ENCODE peak calls at places on chromosome X, in seven cellular contexts. W, Z, D, L, H, A and V are unnamed samples.

GRCh38 chrX:13855689-13856425 is 39.0 kb upstream of the GPM6B start:
- DNase-seq in H (no peak), A (no peak), L (no peak), W (no peak), Z (no peak), D (no peak), V (no peak)

GRCh38 chrX:24253030-24253429 is 60.8 kb downstream of the SUPT20HL2 start:
- DNase-seq in Z (no peak), L (no peak), D (no peak), W (no peak), A (no peak), H (no peak), V (no peak)

GRCh38 chrX:28303486-28303885 is 283.8 kb upstream of the IL1RAPL1 start:
- DNase-seq in L (no peak), D (no peak), H (no peak), W (no peak), A (no peak), Z (peak), V (no peak)

GRCh38 chrX:138885886-138886285 is 174.4 kb upstream of the FGF13 start:
- DNase-seq in H (no peak), A (no peak), W (no peak), Z (no peak), D (peak), L (peak), V (no peak)

GRCh38 chrX:99717716-99718115 is 692.4 kb downstream of the PCDH19 start:
- DNase-seq in Z (no peak), L (no peak), A (no peak), W (no peak), D (no peak), H (no peak), V (no peak)

GRCh38 chrX:54640721-54641120 is 110.7 kb downstream of the GNL3L start:
- DNase-seq in Z (peak), L (peak), W (no peak), H (no peak), D (peak), A (no peak), V (no peak)

GRCh38 chrX:93422693-93423092 is 250.7 kb downstream of the NAP1L3 start:
- DNase-seq in L (peak), H (no peak), Z (peak), A (peak), W (peak), D (no peak), V (peak)

GRCh38 chrX:13091111-13091765 is 46.8 kb upstream of the FAM9C start:
- DNase-seq in D (no peak), Z (no peak), W (no peak), L (no peak), A (no peak), H (no peak), V (no peak)

GRCh38 chrX:141176586-141177451 is at the start of gene LDOC1:
- DNase-seq in Z (peak), A (peak), L (no peak), W (peak), D (peak), H (peak), V (peak)

GRCh38 chrX:69229436-69229835 is 64.2 kb upstream of the PJA1 start:
- DNase-seq in A (no peak), D (peak), L (peak), W (peak), Z (no peak), H (no peak), V (no peak)

GRCh38 chrX:69234624-69235023 is 69.4 kb upstream of the PJA1 start:
- DNase-seq in W (no peak), A (no peak), D (no peak), L (no peak), H (no peak), Z (no peak), V (no peak)

GRCh38 chrX:69232945-69233344 is 67.7 kb upstream of the PJA1 start:
- DNase-seq in W (no peak), A (no peak), H (no peak), D (no peak), Z (no peak), L (no peak), V (no peak)

GRCh38 chrX:69236641-69237040 is 71.4 kb upstream of the PJA1 start:
- DNase-seq in H (no peak), L (no peak), W (no peak), D (no peak), Z (no peak), A (no peak), V (no peak)

GRCh38 chrX:69231903-69232302 is 66.7 kb upstream of the PJA1 start:
- DNase-seq in W (no peak), D (no peak), Z (no peak), L (no peak), H (no peak), A (no peak), V (no peak)
- H3K4ac ChIP-seq in W (no peak), D (no peak), Z (no peak), L (no peak), H (no peak), A (no peak), V (no peak)

GRCh38 chrX:29541038-29541437 is 674.3 kb upstream of the MAGEB2 start:
- DNase-seq in L (no peak), Z (no peak), H (no peak), W (no peak), D (peak), A (no peak), V (no peak)

GRCh38 chrX:29530520-29530919 is 684.8 kb upstream of the MAGEB2 start:
- DNase-seq in W (peak), D (peak), Z (no peak), L (peak), H (no peak), A (no peak), V (no peak)

GRCh38 chrX:29531336-29531735 is 684.0 kb upstream of the MAGEB2 start:
- DNase-seq in A (no peak), Z (no peak), D (no peak), L (no peak), W (no peak), H (no peak), V (no peak)

DNA sequence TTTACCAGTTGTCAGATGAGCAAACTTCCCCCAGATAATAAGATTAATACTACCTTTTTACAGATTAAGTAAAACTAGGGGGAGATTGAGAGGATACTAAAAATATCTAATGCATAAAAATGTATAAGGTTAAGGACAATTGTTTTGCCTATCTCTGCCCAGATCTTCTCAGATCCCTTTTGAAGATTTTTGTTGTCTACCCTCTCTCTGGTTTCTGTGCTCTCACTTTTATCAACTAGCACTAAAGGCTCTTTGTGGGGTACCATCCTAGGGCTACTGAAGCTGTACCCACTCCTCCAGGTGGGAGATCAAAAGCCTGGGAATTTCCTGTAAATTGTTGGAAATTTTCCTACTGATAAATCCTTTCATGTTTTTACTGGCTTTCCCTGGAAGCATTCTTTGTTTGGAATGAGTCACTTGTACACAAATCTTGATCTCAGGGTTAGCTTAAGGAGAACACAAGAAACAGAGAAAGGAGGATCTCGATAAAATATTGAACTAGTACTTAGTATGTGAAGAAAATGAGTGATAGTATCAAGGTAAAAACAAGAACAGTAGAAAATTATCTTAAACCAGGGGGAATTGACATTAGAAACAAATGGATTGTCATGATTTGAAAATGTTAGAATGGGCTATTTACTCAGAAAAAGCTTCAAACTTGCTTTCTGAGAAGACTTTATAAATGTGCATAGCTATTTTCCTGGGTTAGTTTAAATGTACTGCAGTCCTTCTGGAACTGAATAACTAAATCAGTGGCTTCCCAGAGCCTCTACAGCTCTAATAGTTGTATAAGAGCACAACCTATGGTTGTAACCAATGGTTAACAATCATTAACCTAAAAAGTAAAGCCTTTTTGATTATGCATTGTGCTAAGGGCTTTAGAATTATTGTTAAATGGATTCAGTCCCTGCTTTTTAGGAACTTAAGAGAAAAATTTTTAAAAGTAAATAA is 679.9 kb upstream of the MAGEB2 start:
- DNase-seq in Z (peak), H (no peak), L (no peak), D (peak), A (no peak), W (peak), V (no peak)
- H3K4ac ChIP-seq in Z (no peak), H (no peak), L (no peak), D (no peak), A (no peak), W (no peak), V (no peak)

GRCh38 chrX:149851864-149852263 is 29.1 kb upstream of the MAGEA8 start:
- DNase-seq in A (no peak), H (no peak), L (no peak), Z (no peak), D (no peak), W (no peak), V (no peak)
- H3K4ac ChIP-seq in A (no peak), H (no peak), L (no peak), Z (no peak), D (no peak), W (no peak), V (no peak)

DNA sequence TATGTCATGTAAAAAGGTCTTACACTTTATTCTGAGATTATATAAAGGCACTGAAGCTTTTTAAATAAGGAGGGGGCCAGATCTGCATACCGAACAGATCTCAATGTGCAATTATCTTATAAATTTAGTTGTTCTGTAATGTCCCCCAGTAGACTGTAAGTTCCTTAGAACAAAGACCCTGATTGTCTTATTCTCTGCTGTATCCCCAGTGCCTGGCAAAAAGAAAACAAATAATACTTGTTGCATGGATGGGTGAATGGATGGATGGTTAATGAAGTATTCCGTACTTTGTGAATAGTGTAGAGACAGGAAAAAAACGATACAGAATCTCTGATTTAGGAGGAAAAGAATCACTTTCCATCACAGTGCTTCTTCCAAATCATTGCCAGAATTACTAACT is 141.5 kb downstream of the CHM start:
- DNase-seq in Z (no peak), H (no peak), L (no peak), A (no peak), W (no peak), D (no peak), V (no peak)
- H3K4ac ChIP-seq in Z (no peak), H (no peak), L (no peak), A (no peak), W (no peak), D (no peak), V (no peak)

GRCh38 chrX:67346225-67346624 is 197.6 kb upstream of the AR start:
- DNase-seq in H (no peak), A (no peak), D (no peak), Z (no peak), W (no peak), L (no peak), V (no peak)
- H3K4ac ChIP-seq in H (no peak), A (no peak), D (no peak), Z (no peak), W (no peak), L (no peak), V (no peak)

GRCh38 chrX:109874548-109874947 is 128.4 kb upstream of the TMEM164 start:
- DNase-seq in L (no peak), H (no peak), D (no peak), Z (no peak), A (no peak), W (no peak), V (no peak)

GRCh38 chrX:109872021-109872730 is 130.7 kb upstream of the TMEM164 start:
- DNase-seq in L (no peak), Z (no peak), H (no peak), D (peak), A (no peak), W (peak), V (no peak)

GRCh38 chrX:109871489-109871888 is 131.4 kb upstream of the TMEM164 start:
- DNase-seq in H (no peak), W (no peak), Z (no peak), D (no peak), A (no peak), L (no peak), V (no peak)

GRCh38 chrX:109873983-109874382 is 128.9 kb upstream of the TMEM164 start:
- DNase-seq in A (no peak), W (no peak), L (no peak), H (no peak), Z (no peak), D (no peak), V (no peak)

GRCh38 chrX:109873576-109873975 is 129.3 kb upstream of the TMEM164 start:
- DNase-seq in D (no peak), A (no peak), W (no peak), L (no peak), H (no peak), Z (no peak), V (no peak)
- H3K4ac ChIP-seq in D (no peak), A (no peak), W (no peak), L (no peak), H (no peak), Z (no peak), V (no peak)

GRCh38 chrX:70635669-70636068 is 191.0 kb downstream of the DLG3 start:
- DNase-seq in A (no peak), H (no peak), Z (no peak), D (no peak), W (no peak), L (no peak), V (no peak)
- H3K4ac ChIP-seq in A (no peak), H (no peak), Z (no peak), D (no peak), W (no peak), L (no peak), V (no peak)

GRCh38 chrX:5726246-5726645 is 502.4 kb downstream of the NLGN4X start:
- DNase-seq in H (no peak), D (peak), L (peak), W (no peak), Z (no peak), A (no peak), V (no peak)

GRCh38 chrX:5733483-5733882 is 495.2 kb downstream of the NLGN4X start:
- DNase-seq in L (no peak), A (no peak), W (no peak), D (no peak), H (no peak), Z (no peak), V (no peak)

GRCh38 chrX:5730561-5730960 is 498.1 kb downstream of the NLGN4X start:
- DNase-seq in A (no peak), W (no peak), L (no peak), Z (no peak), H (no peak), D (no peak), V (no peak)
- H3K4ac ChIP-seq in A (no peak), W (no peak), L (no peak), Z (no peak), H (no peak), D (no peak), V (no peak)

GRCh38 chrX:137549073-137549472 is 16.9 kb upstream of the ZIC3 start:
- DNase-seq in D (no peak), W (no peak), H (peak), A (no peak), L (no peak), Z (peak), V (peak)

GRCh38 chrX:137549846-137550534 is 15.9 kb upstream of the ZIC3 start:
- DNase-seq in A (no peak), L (no peak), Z (peak), D (no peak), H (peak), W (no peak), V (peak)

GRCh38 chrX:137547291-137547690 is 18.6 kb upstream of the ZIC3 start:
- DNase-seq in Z (peak), L (no peak), H (peak), A (no peak), D (no peak), W (no peak), V (peak)

GRCh38 chrX:137545711-137546651 is 19.9 kb upstream of the ZIC3 start:
- DNase-seq in A (no peak), W (no peak), D (no peak), Z (peak), L (no peak), H (peak), V (peak)

GRCh38 chrX:137548261-137548660 is 17.7 kb upstream of the ZIC3 start:
- DNase-seq in H (peak), W (no peak), L (no peak), D (no peak), Z (peak), A (no peak), V (peak)
- H3K4ac ChIP-seq in H (no peak), W (no peak), L (no peak), D (no peak), Z (no peak), A (no peak), V (no peak)

GRCh38 chrX:18455384-18455783 is 30.0 kb downstream of the CDKL5 start:
- DNase-seq in Z (no peak), H (no peak), W (no peak), L (no peak), D (no peak), A (no peak), V (no peak)
- H3K4ac ChIP-seq in Z (no peak), H (no peak), W (no peak), L (no peak), D (no peak), A (no peak), V (no peak)